ENCODE peak calls at places on chromosomes 6 and 20, in eight cellular contexts. W is uterus; P is HCEC 1CT; Y is left cardiac atrium; M is stimulated activated CD4-positive, alpha-beta T cell treated with anti-CD3 and anti-CD28 coated beads, Interleukin-2, amount 100 ng/mL, for 24 hours; R is GM03348; F is left ventricle myocardium superior; K is neuronal stem cell. C is an unnamed sample.

GRCh38 chr6:44289726-44290125 is 19.5 kb downstream of the TMEM151B start:
- DNase-seq in Y (no peak), W (no peak), K (no peak), P (no peak), F (peak), R (no peak), M (no peak), C (no peak)

GRCh38 chr6:31722173-31722572 is 627 bp upstream of the LY6G6C start:
- DNase-seq in F (no peak), Y (no peak), P (no peak), W (no peak), R (no peak), K (no peak), M (no peak), C (no peak)

GRCh38 chr6:9121551-9121950 is 686.2 kb upstream of the SLC35B3 start:
- DNase-seq in P (no peak), K (no peak), M (no peak), Y (no peak), F (no peak), W (no peak), R (peak), C (no peak)

GRCh38 chr6:2480267-2480966 is 235.0 kb upstream of the GMDS start:
- DNase-seq in R (no peak), F (peak), M (no peak), W (no peak), Y (peak), K (no peak), P (no peak), C (no peak)

GRCh38 chr6:41824571-41825569 is 37.4 kb downstream of the TOMM6 start:
- DNase-seq in K (no peak), P (peak), W (no peak), Y (no peak), R (no peak), M (no peak), F (no peak), C (no peak)

GRCh38 chr6:36596359-36596758 is 2.2 kb downstream of the SRSF3 start:
- DNase-seq in R (no peak), W (no peak), Y (no peak), P (no peak), K (no peak), M (no peak), F (no peak), C (no peak)

GRCh38 chr6:25050356-25050755 is 114.6 kb upstream of the RIPOR2 start:
- DNase-seq in F (no peak), R (peak), Y (no peak), P (peak), W (no peak), K (no peak), M (peak), C (no peak)

GRCh38 chr20:47950103-47950502 is 164.8 kb upstream of the SULF2 start:
- DNase-seq in M (no peak), W (no peak), K (no peak), F (no peak), P (no peak), Y (no peak), R (no peak), C (no peak)

GRCh38 chr6:6891074-6891754 is 216.5 kb upstream of the RREB1 start:
- DNase-seq in M (no peak), K (no peak), P (no peak), F (no peak), R (no peak), Y (no peak), W (no peak), C (no peak)

GRCh38 chr6:33343953-33344611 is 26.5 kb upstream of the ZBTB22 start:
- DNase-seq in M (peak), P (no peak), K (no peak), R (no peak), Y (no peak), F (no peak), W (no peak), C (no peak)

GRCh38 chr6:18115356-18115755 is 7.1 kb downstream of the NHLRC1 start:
- DNase-seq in R (no peak), P (no peak), F (no peak), M (peak), Y (no peak), W (no peak), K (no peak), C (no peak)

GRCh38 chr20:50034567-50035170 is 51.9 kb downstream of the SNAI1 start:
- DNase-seq in W (peak), F (no peak), K (no peak), R (peak), P (no peak), Y (peak), M (no peak), C (no peak)

GRCh38 chr6:76792394-76792793 is 670.9 kb downstream of the HTR1B start:
- DNase-seq in P (peak), M (no peak), Y (no peak), F (no peak), R (peak), W (no peak), K (no peak), C (no peak)

GRCh38 chr20:43915209-43916072 is 789 bp downstream of the TOX2 start:
- DNase-seq in R (peak), K (no peak), M (peak), F (no peak), Y (no peak), P (peak), W (no peak), C (no peak)

GRCh38 chr6:27059621-27060425 is 187.7 kb upstream of the PRSS16 start:
- DNase-seq in P (peak), Y (no peak), F (no peak), K (no peak), R (no peak), W (no peak), M (no peak), C (no peak)

GRCh38 chr20:44460795-44461141 is 14.9 kb upstream of the TTPAL start:
- DNase-seq in R (peak), W (no peak), K (no peak), M (no peak), Y (no peak), F (no peak), P (peak), C (peak)

GRCh38 chr6:122289721-122290501 is 109.5 kb upstream of the HSF2 start:
- DNase-seq in F (no peak), K (no peak), W (no peak), P (peak), M (no peak), Y (no peak), R (peak), C (no peak)

C was measured in tibial nerve.